ENCODE peak calls at places on chromosome 12, in five cellular contexts. Y is CD4-positive, alpha-beta T cell; T is sciatic nerve; F is neural progenitor cell; I is retinal pigment epithelial cell. O is an unnamed sample.

GRCh38 chr12:53077030-53077429 is 2.2 kb downstream of the SPRYD3 start:
- DNase-seq in F (no peak), I (no peak), Y (no peak), T (peak), O (no peak)

GRCh38 chr12:12081836-12082497 is 11.2 kb downstream of the BCL2L14 start:
- DNase-seq in F (peak), Y (no peak), T (no peak), I (no peak), O (peak)

GRCh38 chr12:13606290-13606689 is 375.1 kb downstream of the GRIN2B start:
- DNase-seq in Y (no peak), F (peak), T (no peak), I (no peak), O (no peak)

GRCh38 chr12:8038659-8039114 is 6.2 kb downstream of the FOXJ2 start:
- DNase-seq in Y (no peak), F (peak), T (no peak), I (no peak), O (no peak)

GRCh38 chr12:57090924-57091632 is 2.2 kb downstream of the NAB2 start:
- DNase-seq in F (no peak), T (peak), I (no peak), Y (no peak), O (no peak)

GRCh38 chr12:94795520-94795919 is 145.2 kb upstream of the TMCC3 start:
- DNase-seq in Y (no peak), I (no peak), F (peak), T (no peak), O (peak)

GRCh38 chr12:67151891-67152290 is 117.3 kb upstream of the CAND1 start:
- DNase-seq in F (no peak), Y (no peak), I (peak), T (no peak), O (no peak)

GRCh38 chr12:117151195-117152031 is 38.9 kb downstream of the FBXO21 start:
- DNase-seq in I (no peak), Y (no peak), F (peak), T (peak), O (no peak)

GRCh38 chr12:32946504-32947131 is 50.0 kb upstream of the PKP2 start:
- DNase-seq in Y (no peak), T (no peak), I (no peak), F (no peak), O (no peak)